ENCODE peak calls at places on chromosomes 1 and 21, in nine cellular contexts. One of them, this sample, is unnamed.

GRCh38 chr1:81305997-81306452 is 494.7 kb upstream of the ADGRL2 start:
- DNase-seq in small intestine: peak
- DNase-seq in brain microvascular endothelial cell: peak
- DNase-seq in WERI-Rb-1: peak
- DNase-seq in spleen: no peak
- DNase-seq in fibroblast of the aortic adventitia: peak
- DNase-seq in NT2/D1: no peak
- DNase-seq in BE2C: peak
- DNase-seq in astrocyte: peak
- DNase-seq in this sample: no peak

GRCh38 chr1:227897704-227898438 is 49.9 kb downstream of the WNT9A start:
- DNase-seq in BE2C: peak
- DNase-seq in WERI-Rb-1: no peak
- DNase-seq in spleen: peak
- DNase-seq in small intestine: no peak
- DNase-seq in brain microvascular endothelial cell: no peak
- DNase-seq in fibroblast of the aortic adventitia: no peak
- DNase-seq in astrocyte: no peak
- DNase-seq in NT2/D1: no peak
- DNase-seq in this sample: no peak

GRCh38 chr21:44866780-44867179 is 6.7 kb downstream of the PTTG1IP start:
- DNase-seq in small intestine: no peak
- DNase-seq in BE2C: no peak
- DNase-seq in fibroblast of the aortic adventitia: peak
- DNase-seq in NT2/D1: no peak
- DNase-seq in spleen: peak
- DNase-seq in brain microvascular endothelial cell: peak
- DNase-seq in WERI-Rb-1: no peak
- DNase-seq in astrocyte: peak
- DNase-seq in this sample: no peak

GRCh38 chr1:23020731-23021130 is 1.5 kb downstream of the KDM1A start:
- DNase-seq in small intestine: peak
- DNase-seq in WERI-Rb-1: no peak
- DNase-seq in NT2/D1: no peak
- DNase-seq in fibroblast of the aortic adventitia: no peak
- DNase-seq in spleen: no peak
- DNase-seq in brain microvascular endothelial cell: no peak
- DNase-seq in BE2C: peak
- DNase-seq in astrocyte: no peak
- DNase-seq in this sample: no peak

GRCh38 chr21:34528131-34528561 is 16.1 kb upstream of the KCNE1 start:
- DNase-seq in spleen: no peak
- DNase-seq in fibroblast of the aortic adventitia: peak
- DNase-seq in BE2C: no peak
- DNase-seq in astrocyte: peak
- DNase-seq in brain microvascular endothelial cell: no peak
- DNase-seq in WERI-Rb-1: no peak
- DNase-seq in NT2/D1: no peak
- DNase-seq in small intestine: no peak
- DNase-seq in this sample: no peak

GRCh38 chr1:6776895-6777294 is 8.4 kb upstream of the CAMTA1 start:
- DNase-seq in astrocyte: no peak
- DNase-seq in NT2/D1: no peak
- DNase-seq in spleen: no peak
- DNase-seq in fibroblast of the aortic adventitia: no peak
- DNase-seq in BE2C: no peak
- DNase-seq in WERI-Rb-1: no peak
- DNase-seq in brain microvascular endothelial cell: no peak
- DNase-seq in small intestine: no peak
- DNase-seq in this sample: no peak

GRCh38 chr1:168408531-168409242 is 128.0 kb downstream of the TBX19 start:
- DNase-seq in BE2C: no peak
- DNase-seq in WERI-Rb-1: no peak
- DNase-seq in fibroblast of the aortic adventitia: peak
- DNase-seq in brain microvascular endothelial cell: peak
- DNase-seq in NT2/D1: no peak
- DNase-seq in spleen: no peak
- DNase-seq in astrocyte: peak
- DNase-seq in small intestine: peak
- DNase-seq in this sample: peak

GRCh38 chr21:34336245-34336644 is 27.6 kb upstream of the KCNE2 start:
- DNase-seq in astrocyte: no peak
- DNase-seq in WERI-Rb-1: no peak
- DNase-seq in BE2C: no peak
- DNase-seq in brain microvascular endothelial cell: no peak
- DNase-seq in NT2/D1: no peak
- DNase-seq in fibroblast of the aortic adventitia: no peak
- DNase-seq in spleen: no peak
- DNase-seq in small intestine: no peak
- DNase-seq in this sample: no peak

GRCh38 chr1:18557621-18558465 is 72.8 kb upstream of the PAX7 start:
- DNase-seq in BE2C: peak
- DNase-seq in astrocyte: no peak
- DNase-seq in small intestine: peak
- DNase-seq in brain microvascular endothelial cell: no peak
- DNase-seq in NT2/D1: peak
- DNase-seq in WERI-Rb-1: no peak
- DNase-seq in fibroblast of the aortic adventitia: no peak
- DNase-seq in spleen: no peak
- DNase-seq in this sample: no peak

GRCh38 chr1:110050602-110051261 is 16.3 kb downstream of the STRIP1 start:
- DNase-seq in small intestine: peak
- DNase-seq in fibroblast of the aortic adventitia: peak
- DNase-seq in brain microvascular endothelial cell: no peak
- DNase-seq in BE2C: no peak
- DNase-seq in astrocyte: no peak
- DNase-seq in spleen: no peak
- DNase-seq in WERI-Rb-1: no peak
- DNase-seq in NT2/D1: no peak
- DNase-seq in this sample: no peak

GRCh38 chr1:109185990-109186703 is 27.6 kb upstream of the SARS1 start:
- DNase-seq in BE2C: no peak
- DNase-seq in astrocyte: no peak
- DNase-seq in small intestine: no peak
- DNase-seq in spleen: no peak
- DNase-seq in NT2/D1: no peak
- DNase-seq in brain microvascular endothelial cell: no peak
- DNase-seq in WERI-Rb-1: peak
- DNase-seq in fibroblast of the aortic adventitia: no peak
- DNase-seq in this sample: no peak

GRCh38 chr1:221724931-221725605 is 16.8 kb downstream of the DUSP10 start:
- DNase-seq in spleen: no peak
- DNase-seq in WERI-Rb-1: no peak
- DNase-seq in astrocyte: peak
- DNase-seq in fibroblast of the aortic adventitia: peak
- DNase-seq in brain microvascular endothelial cell: peak
- DNase-seq in small intestine: no peak
- DNase-seq in NT2/D1: no peak
- DNase-seq in BE2C: no peak
- DNase-seq in this sample: no peak

GRCh38 chr21:36929622-36930021 is 36.8 kb downstream of the HLCS start:
- DNase-seq in small intestine: peak
- DNase-seq in WERI-Rb-1: peak
- DNase-seq in BE2C: no peak
- DNase-seq in brain microvascular endothelial cell: no peak
- DNase-seq in NT2/D1: no peak
- DNase-seq in fibroblast of the aortic adventitia: no peak
- DNase-seq in astrocyte: no peak
- DNase-seq in spleen: no peak
- DNase-seq in this sample: no peak

GRCh38 chr1:227315500-227316346 is 2.6 kb downstream of the CDC42BPA start:
- DNase-seq in NT2/D1: no peak
- DNase-seq in brain microvascular endothelial cell: peak
- DNase-seq in small intestine: peak
- DNase-seq in WERI-Rb-1: no peak
- DNase-seq in BE2C: peak
- DNase-seq in fibroblast of the aortic adventitia: peak
- DNase-seq in astrocyte: peak
- DNase-seq in spleen: no peak
- DNase-seq in this sample: no peak

GRCh38 chr1:17176306-17177061 is 28.4 kb upstream of the PADI1 start:
- DNase-seq in fibroblast of the aortic adventitia: no peak
- DNase-seq in spleen: no peak
- DNase-seq in WERI-Rb-1: no peak
- DNase-seq in small intestine: peak
- DNase-seq in BE2C: no peak
- DNase-seq in brain microvascular endothelial cell: no peak
- DNase-seq in astrocyte: no peak
- DNase-seq in NT2/D1: no peak
- DNase-seq in this sample: no peak

DNA sequence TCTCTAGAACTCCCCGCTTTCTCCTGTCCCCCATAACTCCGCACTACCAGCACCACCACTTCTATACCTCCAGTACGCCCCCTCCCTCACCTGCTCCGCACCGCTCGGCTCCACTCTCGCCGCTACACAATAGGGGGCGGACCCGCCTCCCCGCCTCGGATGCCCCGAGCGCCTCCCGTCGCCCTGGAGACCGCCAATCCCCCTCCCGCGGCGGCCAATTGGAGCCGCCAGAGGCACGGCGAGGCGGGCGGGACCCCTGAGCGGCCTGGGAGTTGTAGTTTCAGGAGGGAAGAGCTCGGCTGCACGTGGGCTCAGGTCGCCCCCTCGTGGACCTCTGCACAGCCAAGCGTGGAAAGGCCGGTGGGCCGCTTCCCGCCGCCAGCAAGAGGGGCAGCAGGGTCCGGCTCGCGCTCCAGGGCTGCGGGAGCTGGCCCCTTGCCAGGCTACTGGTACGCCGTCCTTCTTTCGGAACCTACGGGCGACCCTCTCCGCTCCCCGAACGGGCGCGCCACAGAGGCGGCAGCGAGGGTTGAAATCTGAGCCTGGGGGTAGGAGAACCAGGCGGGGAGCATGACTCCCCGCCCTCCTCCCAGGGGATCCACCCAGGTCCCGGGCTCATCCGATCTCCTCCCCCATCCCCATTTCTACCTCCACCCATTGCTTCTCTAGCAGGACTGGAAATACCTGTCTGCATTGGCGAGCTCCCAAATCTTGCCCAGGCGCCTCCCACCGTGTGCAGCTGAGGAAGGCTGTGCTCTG is at the start of gene IGSF9:
- DNase-seq in brain microvascular endothelial cell: peak
- DNase-seq in NT2/D1: peak
- DNase-seq in spleen: peak
- DNase-seq in BE2C: peak
- DNase-seq in WERI-Rb-1: peak
- DNase-seq in fibroblast of the aortic adventitia: peak
- DNase-seq in astrocyte: peak
- DNase-seq in small intestine: peak
- DNase-seq in this sample: peak
- H3K4me3 ChIP-seq in brain microvascular endothelial cell: peak
- H3K4me3 ChIP-seq in NT2/D1: peak
- H3K4me3 ChIP-seq in spleen: no peak
- H3K4me3 ChIP-seq in BE2C: peak
- H3K4me3 ChIP-seq in WERI-Rb-1: peak
- H3K4me3 ChIP-seq in fibroblast of the aortic adventitia: peak
- H3K4me3 ChIP-seq in astrocyte: peak
- H3K4me3 ChIP-seq in small intestine: peak
- H3K4me3 ChIP-seq in this sample: peak

GRCh38 chr21:33211305-33211704 is 18.4 kb upstream of the IFNAR2 start:
- DNase-seq in fibroblast of the aortic adventitia: no peak
- DNase-seq in WERI-Rb-1: no peak
- DNase-seq in brain microvascular endothelial cell: no peak
- DNase-seq in small intestine: no peak
- DNase-seq in BE2C: no peak
- DNase-seq in spleen: no peak
- DNase-seq in NT2/D1: no peak
- DNase-seq in astrocyte: no peak
- DNase-seq in this sample: no peak

GRCh38 chr21:33212159-33212851 is 17.4 kb upstream of the IFNAR2 start:
- DNase-seq in brain microvascular endothelial cell: peak
- DNase-seq in astrocyte: peak
- DNase-seq in spleen: no peak
- DNase-seq in small intestine: peak
- DNase-seq in WERI-Rb-1: peak
- DNase-seq in NT2/D1: no peak
- DNase-seq in BE2C: no peak
- DNase-seq in fibroblast of the aortic adventitia: peak
- DNase-seq in this sample: no peak

GRCh38 chr21:33214056-33214455 is 15.7 kb upstream of the IFNAR2 start:
- DNase-seq in astrocyte: no peak
- DNase-seq in spleen: no peak
- DNase-seq in NT2/D1: no peak
- DNase-seq in fibroblast of the aortic adventitia: no peak
- DNase-seq in WERI-Rb-1: no peak
- DNase-seq in BE2C: no peak
- DNase-seq in small intestine: no peak
- DNase-seq in brain microvascular endothelial cell: no peak
- DNase-seq in this sample: no peak

GRCh38 chr21:33208534-33208933 is 21.2 kb upstream of the IFNAR2 start:
- DNase-seq in spleen: no peak
- DNase-seq in small intestine: no peak
- DNase-seq in NT2/D1: no peak
- DNase-seq in BE2C: no peak
- DNase-seq in astrocyte: no peak
- DNase-seq in WERI-Rb-1: no peak
- DNase-seq in fibroblast of the aortic adventitia: no peak
- DNase-seq in brain microvascular endothelial cell: no peak
- DNase-seq in this sample: no peak

GRCh38 chr21:33211732-33212131 is 18.0 kb upstream of the IFNAR2 start:
- DNase-seq in BE2C: no peak
- DNase-seq in small intestine: no peak
- DNase-seq in fibroblast of the aortic adventitia: no peak
- DNase-seq in WERI-Rb-1: no peak
- DNase-seq in brain microvascular endothelial cell: no peak
- DNase-seq in astrocyte: no peak
- DNase-seq in NT2/D1: no peak
- DNase-seq in spleen: no peak
- DNase-seq in this sample: no peak
- H3K4me3 ChIP-seq in BE2C: no peak
- H3K4me3 ChIP-seq in small intestine: no peak
- H3K4me3 ChIP-seq in fibroblast of the aortic adventitia: no peak
- H3K4me3 ChIP-seq in WERI-Rb-1: no peak
- H3K4me3 ChIP-seq in brain microvascular endothelial cell: no peak
- H3K4me3 ChIP-seq in astrocyte: no peak
- H3K4me3 ChIP-seq in NT2/D1: no peak
- H3K4me3 ChIP-seq in spleen: no peak
- H3K4me3 ChIP-seq in this sample: no peak

DNA sequence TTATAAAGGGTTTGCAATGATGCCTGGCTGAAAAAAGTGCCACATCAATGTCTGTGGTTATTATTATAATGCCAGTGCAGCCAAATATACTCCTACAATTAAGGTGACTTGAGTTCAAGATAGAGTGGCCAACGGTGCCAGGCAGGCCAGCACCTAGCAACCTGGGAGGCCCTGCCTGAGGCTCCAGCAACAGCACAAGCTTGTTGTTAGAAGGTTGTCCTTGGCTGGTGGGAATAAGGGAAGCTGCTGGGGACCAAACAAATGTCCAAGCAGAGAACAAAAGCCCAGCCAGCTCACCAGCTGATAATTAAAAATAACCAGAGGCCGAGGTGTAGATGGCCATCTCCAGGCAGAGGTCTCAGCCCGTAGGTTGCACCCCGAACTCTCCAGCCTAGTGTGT is 2.0 kb downstream of the TMPRSS2 start:
- DNase-seq in NT2/D1: no peak
- DNase-seq in small intestine: peak
- DNase-seq in astrocyte: no peak
- DNase-seq in WERI-Rb-1: no peak
- DNase-seq in brain microvascular endothelial cell: no peak
- DNase-seq in fibroblast of the aortic adventitia: no peak
- DNase-seq in spleen: no peak
- DNase-seq in BE2C: no peak
- DNase-seq in this sample: no peak
- H3K4me3 ChIP-seq in NT2/D1: no peak
- H3K4me3 ChIP-seq in small intestine: peak
- H3K4me3 ChIP-seq in astrocyte: no peak
- H3K4me3 ChIP-seq in WERI-Rb-1: no peak
- H3K4me3 ChIP-seq in brain microvascular endothelial cell: no peak
- H3K4me3 ChIP-seq in fibroblast of the aortic adventitia: no peak
- H3K4me3 ChIP-seq in spleen: no peak
- H3K4me3 ChIP-seq in BE2C: no peak
- H3K4me3 ChIP-seq in this sample: no peak

GRCh38 chr21:42063578-42064521 is 7.3 kb upstream of the UMODL1 start:
- DNase-seq in BE2C: no peak
- DNase-seq in WERI-Rb-1: peak
- DNase-seq in NT2/D1: no peak
- DNase-seq in spleen: peak
- DNase-seq in brain microvascular endothelial cell: no peak
- DNase-seq in small intestine: peak
- DNase-seq in astrocyte: no peak
- DNase-seq in fibroblast of the aortic adventitia: no peak
- DNase-seq in this sample: peak
- H3K4me3 ChIP-seq in BE2C: no peak
- H3K4me3 ChIP-seq in WERI-Rb-1: peak
- H3K4me3 ChIP-seq in NT2/D1: no peak
- H3K4me3 ChIP-seq in spleen: peak
- H3K4me3 ChIP-seq in brain microvascular endothelial cell: no peak
- H3K4me3 ChIP-seq in small intestine: peak
- H3K4me3 ChIP-seq in astrocyte: no peak
- H3K4me3 ChIP-seq in fibroblast of the aortic adventitia: no peak
- H3K4me3 ChIP-seq in this sample: no peak

This sample was measured in PC-9.